ENCODE peak calls at places on chromosomes 16 and 17, in seven cellular contexts. G is neural progenitor cell; U is cardiac fibroblast; W is cerebellar nuclear complex; I is SK-N-DZ; Y is mucosa of descending colon; B is activated T-cell treated with anti-CD3 and anti-CD28 coated beads, Interleukin-2, amount 50 U/mL, for 72 hours. N is an unnamed sample.
A peak's percentile ranks its signal among the peaks of the same experiment; 100 is the strongest.

GRCh38 chr17:18070861-18071340 is 16.8 kb upstream of the DRG2 start:
- DNase-seq in G (peak; percentile 49), U (peak; percentile 45), W (no peak), I (peak; percentile 37), Y (no peak), B (peak; percentile 6), N (no peak)

GRCh38 chr17:35968520-35969054 is 12.7 kb downstream of the CCL16 start:
- DNase-seq in G (no peak), U (no peak), W (no peak), I (no peak), Y (no peak), B (no peak), N (no peak)

GRCh38 chr16:15404792-15405191 is 9.2 kb downstream of the MPV17L start:
- DNase-seq in G (no peak), U (peak; percentile 52), W (no peak), I (no peak), Y (no peak), B (no peak), N (no peak)

GRCh38 chr17:8674344-8675305 is 44.1 kb upstream of the MYH10 start:
- DNase-seq in G (no peak), U (no peak), W (no peak), I (no peak), Y (peak; percentile 26), B (no peak), N (no peak)

GRCh38 chr16:54712866-54713265 is 217.8 kb upstream of the IRX5 start:
- DNase-seq in G (no peak), U (no peak), W (no peak), I (no peak), Y (no peak), B (no peak), N (no peak)

GRCh38 chr17:74750327-74751069 is 2.1 kb downstream of the NHERF1 start:
- DNase-seq in G (no peak), U (no peak), W (no peak), I (no peak), Y (peak; percentile 75), B (no peak), N (no peak)

GRCh38 chr17:73595068-73595865 is 49.0 kb downstream of the SDK2 start:
- DNase-seq in G (peak; percentile 64), U (no peak), W (no peak), I (no peak), Y (peak; percentile 69), B (peak; percentile 41), N (no peak)

GRCh38 chr16:927931-928330 is 42.9 kb downstream of the LMF1 start:
- DNase-seq in G (no peak), U (no peak), W (no peak), I (no peak), Y (no peak), B (no peak), N (no peak)

GRCh38 chr17:37842401-37842800 is 81.8 kb upstream of the TBC1D3K start:
- DNase-seq in G (no peak), U (no peak), W (no peak), I (no peak), Y (no peak), B (no peak), N (no peak)

GRCh38 chr17:80045703-80046102 is 9.3 kb downstream of the CCDC40 start:
- DNase-seq in G (no peak), U (no peak), W (no peak), I (no peak), Y (no peak), B (no peak), N (no peak)

GRCh38 chr17:63542942-63543821 is 7.1 kb upstream of the DCAF7 start:
- DNase-seq in G (no peak), U (no peak), W (no peak), I (peak; percentile 33), Y (peak; percentile 59), B (no peak), N (no peak)

GRCh38 chr17:38681096-38681495 is 6.3 kb upstream of the EPOP start:
- DNase-seq in G (no peak), U (no peak), W (no peak), I (no peak), Y (no peak), B (no peak), N (no peak)

GRCh38 chr17:14792751-14793150 is 472.4 kb downstream of the PMP22 start:
- DNase-seq in G (no peak), U (no peak), W (no peak), I (no peak), Y (no peak), B (no peak), N (no peak)

GRCh38 chr17:48804936-48805411 is 12.1 kb downstream of the TTLL6 start:
- DNase-seq in G (peak; percentile 80), U (peak; percentile 59), W (no peak), I (peak; percentile 66), Y (peak; percentile 88), B (peak; percentile 78), N (no peak)

GRCh38 chr17:81931189-81931556 is 3.6 kb upstream of the MAFG start:
- DNase-seq in G (no peak), U (no peak), W (no peak), I (no peak), Y (peak; percentile 33), B (no peak), N (no peak)

GRCh38 chr17:4665027-4665426 is 23.5 kb upstream of the ALOX15 start:
- DNase-seq in G (no peak), U (no peak), W (no peak), I (no peak), Y (peak; percentile 48), B (no peak), N (no peak)

GRCh38 chr17:81707725-81708646 is 4.1 kb upstream of the SLC25A10 start:
- DNase-seq in G (no peak), U (no peak), W (no peak), I (no peak), Y (no peak), B (no peak), N (no peak)

GRCh38 chr17:50209133-50209471 is 7.7 kb upstream of the COL1A1 start:
- DNase-seq in G (no peak), U (no peak), W (no peak), I (no peak), Y (no peak), B (no peak), N (no peak)